ENCODE peak calls at places on chromosome 4, in seven cellular contexts. T is astrocyte, L is prostate gland, R is SK-N-SH, H is cardiac muscle cell, Y is keratinocyte, I is pancreas. U is an unnamed sample. For H3K4me1, the result is how much of the 10 kb centered on the place peaks cover.

GRCh38 chr4:48756689-48757220 is 23.3 kb downstream of the FRYL start:
- DNase-seq in T (peak), L (no peak), R (no peak), H (no peak), Y (no peak), I (no peak), U (no peak)

GRCh38 chr4:30434656-30435055 is 285.5 kb upstream of the PCDH7 start:
- DNase-seq in T (no peak), L (no peak), R (no peak), H (no peak), Y (no peak), I (no peak), U (no peak)

GRCh38 chr4:74789518-74789917 is 4.8 kb downstream of the BTC start:
- DNase-seq in T (no peak), L (no peak), R (no peak), H (no peak), Y (no peak), I (no peak), U (no peak)

GRCh38 chr4:176735300-176735699 is 57.4 kb downstream of the VEGFC start:
- DNase-seq in T (peak), L (no peak), R (no peak), H (peak), Y (no peak), I (no peak), U (no peak)

GRCh38 chr4:137470806-137471205 is 61.5 kb downstream of the PCDH18 start:
- DNase-seq in T (no peak), L (no peak), R (no peak), H (peak), Y (no peak), I (no peak), U (no peak)

GRCh38 chr4:26297219-26297618 is 23.6 kb upstream of the RBPJ start:
- DNase-seq in T (no peak), L (no peak), R (no peak), H (no peak), Y (no peak), I (no peak), U (no peak)

GRCh38 chr4:118898684-118899138 is 10.1 kb downstream of the SYNPO2 start:
- DNase-seq in T (no peak), L (no peak), R (no peak), H (no peak), Y (no peak), I (no peak), U (no peak)

GRCh38 chr4:132737344-132737743 is 411.8 kb upstream of the PCDH10 start:
- DNase-seq in T (no peak), L (no peak), R (no peak), H (no peak), Y (no peak), I (no peak), U (no peak)

GRCh38 chr4:28229092-28229491 is 1368.5 kb downstream of the STIM2 start:
- DNase-seq in T (peak), L (no peak), R (no peak), H (no peak), Y (peak), I (no peak), U (no peak)

GRCh38 chr4:62194342-62194741 is 994.2 kb downstream of the ADGRL3 start:
- DNase-seq in T (no peak), L (no peak), R (no peak), H (no peak), Y (no peak), I (no peak), U (no peak)

GRCh38 chr4:125390126-125390525 is 75.4 kb downstream of the FAT4 start:
- DNase-seq in T (peak), L (no peak), R (no peak), H (peak), Y (no peak), I (no peak), U (no peak)

GRCh38 chr4:108398326-108398725 is 222.1 kb upstream of the RPL34 start:
- DNase-seq in T (peak), L (no peak), R (no peak), H (no peak), Y (no peak), I (no peak), U (no peak)

GRCh38 chr4:185541251-185541671 is 6.0 kb upstream of the PDLIM3 start:
- DNase-seq in T (peak), L (peak), R (no peak), H (peak), Y (no peak), I (no peak), U (peak)

GRCh38 chr4:153089781-153090180 is 114.5 kb upstream of the TRIM2 start:
- DNase-seq in T (no peak), L (no peak), R (no peak), H (no peak), Y (no peak), I (no peak), U (no peak)

GRCh38 chr4:153645183-153645582 is 38.9 kb upstream of the TLR2 start:
- DNase-seq in T (no peak), L (no peak), R (no peak), H (no peak), Y (no peak), I (no peak), U (no peak)

GRCh38 chr4:98518555-98519267 is 139.7 kb downstream of the TSPAN5 start:
- DNase-seq in T (no peak), L (no peak), R (no peak), H (peak), Y (no peak), I (no peak), U (no peak)

GRCh38 chr4:11606078-11606477 is 177.4 kb upstream of the HS3ST1 start:
- DNase-seq in T (no peak), L (no peak), R (no peak), H (no peak), Y (no peak), I (no peak), U (no peak)

GRCh38 chr4:152936446-152937279 is 540 bp downstream of the FHDC1 start:
- DNase-seq in T (peak), L (peak), R (peak), H (no peak), Y (no peak), I (peak), U (no peak)

GRCh38 chr4:45831692-45832091 is 292.2 kb downstream of the GABRG1 start:
- DNase-seq in T (no peak), L (no peak), R (no peak), H (no peak), Y (no peak), I (no peak), U (no peak)

GRCh38 chr4:110678517-110678916 is 55.6 kb upstream of the PITX2 start:
- DNase-seq in T (no peak), L (no peak), R (no peak), H (no peak), Y (no peak), I (no peak), U (no peak)

GRCh38 chr4:1511441-1512041 is 105.3 kb upstream of the NKX1-1 start:
- DNase-seq in T (no peak), L (no peak), R (peak), H (peak), Y (no peak), I (peak), U (no peak)

GRCh38 chr4:16450724-16451123 is 224.5 kb upstream of the TAPT1 start:
- DNase-seq in T (no peak), L (no peak), R (peak), H (peak), Y (no peak), I (no peak), U (no peak)

GRCh38 chr4:3112241-3112978 is 37.9 kb downstream of the HTT start:
- DNase-seq in T (no peak), L (no peak), R (no peak), H (no peak), Y (no peak), I (no peak), U (no peak)
- H3K4me1 ChIP-seq in T (under half), L (under half), R (under half), H (under half), Y (under half), I (under half), U (under half)

GRCh38 chr4:175536852-175537453 is 275.1 kb downstream of the GPM6A start:
- DNase-seq in T (peak), L (no peak), R (peak), H (peak), Y (peak), I (no peak), U (no peak)
- TF ChIP-seq CTCF in T (peak), L (peak), R (peak), H (peak), Y (no peak), I (no peak), U (no peak)

GRCh38 chr4:10096201-10096975 is 20.2 kb downstream of the WDR1 start:
- DNase-seq in T (peak), L (no peak), R (no peak), H (peak), Y (peak), I (peak), U (peak)

GRCh38 chr4:10093273-10093621 is 23.4 kb downstream of the WDR1 start:
- DNase-seq in T (no peak), L (no peak), R (no peak), H (no peak), Y (no peak), I (no peak), U (no peak)

GRCh38 chr4:10095296-10095991 is 21.2 kb downstream of the WDR1 start:
- DNase-seq in T (no peak), L (no peak), R (no peak), H (no peak), Y (no peak), I (no peak), U (no peak)

GRCh38 chr4:10093801-10094552 is 22.6 kb downstream of the WDR1 start:
- DNase-seq in T (peak), L (no peak), R (peak), H (peak), Y (no peak), I (no peak), U (peak)

DNA sequence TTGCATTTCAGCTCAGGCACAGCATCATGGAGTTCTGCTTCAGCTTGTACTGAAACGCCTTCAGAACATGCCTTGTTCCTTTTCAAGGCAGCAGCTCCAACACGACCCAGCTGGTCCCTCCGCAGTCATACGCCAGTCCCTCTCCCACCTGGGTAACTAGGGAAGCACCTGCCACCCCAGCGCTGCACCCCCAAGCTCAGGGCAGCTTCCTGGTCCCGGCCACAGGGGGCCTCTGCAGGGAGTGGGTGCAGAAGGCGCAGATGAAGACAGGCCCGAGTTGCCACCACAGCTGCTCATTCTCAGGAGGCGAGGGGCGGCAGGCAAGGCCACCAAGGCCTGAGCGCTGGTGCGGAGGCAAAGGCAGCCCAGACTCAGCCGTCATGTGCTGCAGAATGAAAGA is 21.8 kb downstream of the WDR1 start:
- DNase-seq in T (no peak), L (no peak), R (no peak), H (no peak), Y (no peak), I (no peak), U (no peak)
- H3K4me1 ChIP-seq in T (half or more), L (under half), R (under half), H (half or more), Y (half or more), I (under half), U (under half)

GRCh38 chr4:157804169-157804543 is 368.7 kb downstream of the GASK1B start:
- DNase-seq in T (no peak), L (no peak), R (peak), H (no peak), Y (no peak), I (no peak), U (no peak)

GRCh38 chr4:157806176-157806575 is 366.6 kb downstream of the GASK1B start:
- DNase-seq in T (no peak), L (no peak), R (no peak), H (no peak), Y (no peak), I (peak), U (no peak)

GRCh38 chr4:157803441-157804168 is 369.2 kb downstream of the GASK1B start:
- DNase-seq in T (peak), L (no peak), R (no peak), H (no peak), Y (no peak), I (no peak), U (no peak)

GRCh38 chr4:157808796-157809408 is 363.9 kb downstream of the GASK1B start:
- DNase-seq in T (no peak), L (no peak), R (no peak), H (no peak), Y (no peak), I (no peak), U (no peak)

DNA sequence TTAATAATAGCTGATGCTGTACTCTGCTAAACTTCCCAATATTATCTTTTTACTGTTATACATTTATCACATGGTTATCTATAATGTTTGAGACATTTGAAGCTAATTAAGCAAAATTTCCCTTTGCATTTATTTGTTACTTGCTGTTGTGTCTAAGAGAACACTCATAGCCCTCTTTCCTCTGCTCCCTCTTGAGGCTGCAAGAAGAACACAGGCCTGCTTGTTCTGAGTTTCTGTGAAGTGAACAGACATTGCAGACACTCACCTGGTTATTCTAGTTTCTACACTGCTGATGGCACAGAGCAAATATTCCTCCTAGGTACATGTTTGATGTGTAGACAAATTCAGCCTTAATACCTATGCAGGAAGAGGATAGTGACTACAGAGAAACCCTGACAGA is 367.8 kb downstream of the GASK1B start:
- DNase-seq in T (peak), L (no peak), R (no peak), H (no peak), Y (no peak), I (no peak), U (no peak)
- TF ChIP-seq CTCF in T (peak), L (peak), R (peak), H (peak), Y (peak), I (no peak), U (no peak)

GRCh38 chr4:7430965-7431695 is 3.6 kb downstream of the PSAPL1 start:
- DNase-seq in T (no peak), L (no peak), R (no peak), H (no peak), Y (no peak), I (no peak), U (no peak)
- H3K4me1 ChIP-seq in T (under half), L (under half), R (under half), H (half or more), Y (under half), I (under half), U (under half)

GRCh38 chr4:8588196-8588470 is 4.4 kb upstream of the CPZ start:
- DNase-seq in T (no peak), L (no peak), R (no peak), H (no peak), Y (no peak), I (no peak), U (no peak)

GRCh38 chr4:8585721-8586161 is 5.5 kb downstream of the GPR78 start:
- DNase-seq in T (no peak), L (no peak), R (no peak), H (no peak), Y (no peak), I (no peak), U (no peak)

GRCh38 chr4:8586246-8586645 is 6.1 kb downstream of the GPR78 start:
- DNase-seq in T (no peak), L (no peak), R (no peak), H (no peak), Y (no peak), I (no peak), U (no peak)

GRCh38 chr4:8587469-8588195 is 4.9 kb upstream of the CPZ start:
- DNase-seq in T (no peak), L (no peak), R (peak), H (no peak), Y (no peak), I (no peak), U (no peak)

DNA sequence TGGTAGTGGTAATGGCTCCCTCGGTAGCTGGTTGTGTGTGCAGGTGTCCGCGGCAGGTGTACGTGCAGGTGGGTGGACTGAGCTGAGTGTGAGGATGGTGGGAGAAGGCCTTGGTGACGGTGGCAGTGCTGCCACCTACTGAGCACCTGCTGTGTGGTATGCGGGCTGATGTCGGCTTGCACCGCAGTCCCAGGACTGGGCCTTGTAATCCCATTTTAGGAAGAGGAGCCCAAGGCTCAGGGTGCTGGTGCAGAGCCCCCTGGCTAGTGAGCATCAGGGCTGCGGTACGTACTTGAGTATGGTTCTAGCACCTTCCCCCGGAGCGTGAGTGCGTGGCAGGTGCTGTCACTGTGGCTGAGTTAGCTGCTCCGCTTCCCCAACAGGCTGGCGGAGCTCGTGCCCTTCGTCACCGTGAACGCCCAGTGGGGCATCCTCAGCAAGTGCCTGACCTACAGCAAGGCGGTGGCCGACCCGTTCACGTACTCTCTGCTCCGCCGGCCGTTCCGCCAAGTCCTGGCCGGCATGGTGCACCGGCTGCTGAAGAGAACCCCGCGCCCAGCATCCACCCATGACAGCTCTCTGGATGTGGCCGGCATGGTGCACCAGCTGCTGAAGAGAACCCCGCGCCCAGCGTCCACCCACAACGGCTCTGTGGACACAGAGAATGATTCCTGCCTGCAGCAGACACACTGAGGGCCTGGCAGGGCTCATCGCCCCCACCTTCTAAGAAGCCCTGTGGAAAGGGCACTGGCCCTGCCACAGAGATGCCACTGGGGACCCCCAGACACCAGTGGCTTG is 5.7 kb upstream of the CPZ start:
- DNase-seq in T (no peak), L (no peak), R (no peak), H (no peak), Y (no peak), I (no peak), U (no peak)
- TF ChIP-seq CTCF in T (no peak), L (peak), R (no peak), H (no peak), Y (no peak), I (no peak), U (no peak)